ENCODE peak calls at places on chromosome 21, in six cellular contexts. G, P, F, B, N and Y are unnamed samples.
A peak's percentile ranks its signal among the peaks of the same experiment; 100 is the strongest.

GRCh38 chr21:14210738-14211137 is at the start of gene LIPI:
- DNase-seq in G (no peak), P (no peak), F (no peak), B (no peak), N (no peak), Y (no peak)

GRCh38 chr21:35010450-35010849 is 38.7 kb downstream of the RUNX1 start:
- DNase-seq in G (no peak), P (no peak), F (no peak), B (no peak), N (no peak), Y (no peak)

GRCh38 chr21:14751011-14751410 is 204.9 kb upstream of the SAMSN1 start:
- DNase-seq in G (no peak), P (no peak), F (no peak), B (no peak), N (no peak), Y (no peak)

GRCh38 chr21:34722684-34723300 is 54.0 kb downstream of the CLIC6 start:
- DNase-seq in G (no peak), P (no peak), F (peak; percentile 70), B (peak; percentile 18), N (peak; percentile 78), Y (peak; percentile 15)

GRCh38 chr21:33734326-33734725 is 92.0 kb downstream of the ITSN1 start:
- DNase-seq in G (peak; percentile 58), P (peak; percentile 20), F (no peak), B (no peak), N (no peak), Y (no peak)

GRCh38 chr21:34630536-34631143 is 15.7 kb upstream of the RCAN1 start:
- DNase-seq in G (peak; percentile 60), P (peak; percentile 61), F (no peak), B (peak; percentile 52), N (no peak), Y (peak; percentile 78)

GRCh38 chr21:16578912-16579311 is 849.1 kb downstream of the USP25 start:
- DNase-seq in G (no peak), P (no peak), F (no peak), B (no peak), N (no peak), Y (no peak)

GRCh38 chr21:30408782-30409494 is 13.1 kb downstream of the KRTAP13-1 start:
- DNase-seq in G (no peak), P (peak; percentile 0), F (peak; percentile 98), B (peak; percentile 3), N (peak; percentile 74), Y (peak; percentile 79)

GRCh38 chr21:45465105-45465504 is 60.1 kb downstream of the COL18A1 start:
- DNase-seq in G (no peak), P (no peak), F (no peak), B (no peak), N (no peak), Y (no peak)
- H4K91ac ChIP-seq in G (no peak overlapping the region), P (no peak overlapping the region), F (no peak overlapping the region), B (no peak overlapping the region), N (no peak overlapping the region), Y (no peak overlapping the region)

GRCh38 chr21:45891388-45892155 is 90.0 kb upstream of the COL6A1 start:
- DNase-seq in G (peak; percentile 11), P (peak; percentile 39), F (no peak), B (no peak), N (no peak), Y (no peak)
- H3K14ac ChIP-seq in G (no peak overlapping the region), P (peak overlapping the region; percentile 13), F (no peak overlapping the region), B (peak overlapping the region; percentile 64), N (no peak overlapping the region), Y (no peak overlapping the region)

GRCh38 chr21:27248791-27249190 is 281.9 kb upstream of the ADAMTS5 start:
- DNase-seq in G (peak; percentile 60), P (peak; percentile 54), F (no peak), B (no peak), N (no peak), Y (no peak)

GRCh38 chr21:27244796-27245195 is 277.9 kb upstream of the ADAMTS5 start:
- DNase-seq in G (no peak), P (no peak), F (no peak), B (no peak), N (no peak), Y (no peak)

GRCh38 chr21:27250386-27250785 is 283.5 kb upstream of the ADAMTS5 start:
- DNase-seq in G (no peak), P (no peak), F (no peak), B (no peak), N (no peak), Y (no peak)

GRCh38 chr21:27244356-27244755 is 277.5 kb upstream of the ADAMTS5 start:
- DNase-seq in G (peak; percentile 15), P (no peak), F (no peak), B (no peak), N (no peak), Y (peak; percentile 2)

DNA sequence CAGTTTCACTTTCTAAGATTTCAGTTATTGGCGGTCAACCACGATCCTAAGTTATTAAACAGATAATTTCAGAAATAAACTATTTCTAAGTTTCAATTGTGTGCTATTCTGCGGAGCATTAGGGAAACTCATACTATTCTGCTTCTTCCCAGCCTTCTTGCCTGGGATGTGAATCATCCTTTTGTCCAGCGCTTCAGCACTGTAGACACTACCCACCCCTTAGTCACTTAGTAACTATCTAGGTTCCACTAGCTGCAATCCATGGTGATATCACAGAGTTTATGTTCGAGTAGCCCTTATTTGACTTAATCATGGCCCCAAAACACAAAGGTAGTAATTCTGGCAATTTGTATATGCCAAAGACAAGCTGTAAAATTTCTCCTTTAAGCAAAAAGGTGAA is 279.9 kb upstream of the ADAMTS5 start:
- DNase-seq in G (peak; percentile 77), P (peak; percentile 37), F (no peak), B (no peak), N (no peak), Y (no peak)
- H4K91ac ChIP-seq in G (no peak overlapping the region), P (no peak overlapping the region), F (no peak overlapping the region), B (no peak overlapping the region), N (no peak overlapping the region), Y (no peak overlapping the region)

DNA sequence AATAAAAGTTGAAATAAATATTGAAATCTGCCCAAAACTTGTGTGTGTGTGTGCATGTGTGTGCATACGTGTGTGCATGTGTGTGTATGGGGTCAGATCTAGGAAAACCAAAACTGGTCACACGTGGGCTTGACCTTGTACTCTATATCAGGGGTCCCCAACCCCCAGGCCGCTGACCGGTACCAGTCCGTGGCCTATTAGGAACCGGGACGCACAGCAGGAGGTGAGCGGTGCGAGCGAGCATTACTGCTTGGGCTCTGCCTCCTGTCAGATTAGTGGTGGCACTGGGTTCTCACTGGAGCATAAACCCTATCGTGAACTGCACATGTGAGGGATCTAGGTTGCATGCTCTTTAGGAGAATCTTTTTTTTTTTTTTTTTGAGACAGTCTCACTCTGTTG is 8.7 kb downstream of the DOP1B start:
- DNase-seq in G (no peak), P (no peak), F (no peak), B (no peak), N (no peak), Y (no peak)
- H3K14ac ChIP-seq in G (no peak overlapping the region), P (peak overlapping the region; percentile 23), F (no peak overlapping the region), B (no peak overlapping the region), N (no peak overlapping the region), Y (no peak overlapping the region)